ENCODE peak calls at places on chromosomes 6 and 20, in six cellular contexts. W is HepG2, K is K562, E is SK-N-SH, R is H1, T is GM12878. F is an unnamed sample.

GRCh38 chr6:146803601-146804000 is 204.8 kb downstream of the ADGB start:
- DNase-seq in E (no peak), R (no peak), K (peak), T (no peak), W (no peak), F (no peak)

GRCh38 chr6:95094751-95095150 is 482.6 kb upstream of the MANEA start:
- DNase-seq in K (no peak), T (no peak), E (no peak), W (no peak), R (no peak), F (peak)

GRCh38 chr6:10745116-10745515 is 2.5 kb upstream of the TMEM14B start:
- DNase-seq in R (no peak), E (no peak), W (no peak), K (no peak), T (no peak), F (no peak)

GRCh38 chr6:84249724-84250123 is 22.3 kb upstream of the CEP162 start:
- DNase-seq in T (no peak), E (peak), W (no peak), K (no peak), R (no peak), F (no peak)

GRCh38 chr6:32168807-32169206 is 4.4 kb downstream of the EGFL8 start:
- DNase-seq in T (no peak), K (peak), W (no peak), R (no peak), E (no peak), F (no peak)

GRCh38 chr6:132712366-132712765 is 1.5 kb downstream of the VNN1 start:
- DNase-seq in E (no peak), W (no peak), K (no peak), R (no peak), T (no peak), F (no peak)

GRCh38 chr6:140441256-140441655 is 1066.8 kb upstream of the CITED2 start:
- DNase-seq in T (no peak), W (peak), R (peak), K (peak), E (peak), F (no peak)

GRCh38 chr6:71364910-71365542 is 76.4 kb downstream of the OGFRL1 start:
- DNase-seq in K (no peak), W (no peak), R (no peak), T (no peak), E (no peak), F (no peak)

GRCh38 chr6:125789167-125789566 is 1.6 kb upstream of the NCOA7 start:
- DNase-seq in K (peak), R (no peak), W (no peak), T (no peak), E (no peak), F (no peak)

GRCh38 chr6:113825776-113826175 is 31.4 kb upstream of the MARCKS start:
- DNase-seq in K (no peak), E (peak), R (no peak), T (no peak), W (no peak), F (no peak)

GRCh38 chr6:57250348-57250747 is 28.2 kb upstream of the RAB23 start:
- DNase-seq in R (no peak), E (no peak), K (no peak), W (no peak), T (no peak), F (no peak)

GRCh38 chr6:169774347-169774746 is 22.9 kb downstream of the ERMARD start:
- DNase-seq in E (no peak), W (no peak), R (no peak), K (no peak), T (no peak), F (no peak)

GRCh38 chr6:80022803-80023202 is 18.4 kb downstream of the TTK start:
- DNase-seq in R (no peak), W (no peak), E (no peak), K (no peak), T (no peak), F (no peak)

GRCh38 chr6:47094351-47094925 is 52.3 kb upstream of the ADGRF1 start:
- DNase-seq in W (peak), T (no peak), E (no peak), K (no peak), R (no peak), F (no peak)

GRCh38 chr6:142842423-142843261 is 102.3 kb downstream of the HIVEP2 start:
- DNase-seq in T (peak), K (no peak), W (peak), R (no peak), E (peak), F (no peak)

GRCh38 chr6:85920782-85921181 is 278.1 kb upstream of the SYNCRIP start:
- DNase-seq in W (no peak), T (no peak), K (no peak), E (no peak), R (no peak), F (no peak)

GRCh38 chr20:53708129-53708968 is 114.7 kb upstream of the ZNF217 start:
- DNase-seq in K (no peak), W (no peak), E (no peak), T (peak), R (no peak), F (no peak)

GRCh38 chr6:26568601-26569432 is 27.9 kb upstream of the ABT1 start:
- DNase-seq in E (peak), R (peak), K (peak), W (peak), T (peak), F (peak)

GRCh38 chr6:2630891-2631458 is 119.7 kb downstream of the MYLK4 start:
- DNase-seq in E (no peak), K (no peak), W (no peak), T (no peak), R (no peak), F (peak)

GRCh38 chr6:35674594-35674993 is 14.1 kb downstream of the FKBP5 start:
- DNase-seq in E (no peak), R (no peak), W (no peak), K (no peak), T (no peak), F (no peak)

GRCh38 chr6:51743999-51744398 is 343.4 kb downstream of the PKHD1 start:
- DNase-seq in T (no peak), K (no peak), W (no peak), R (no peak), E (no peak), F (no peak)

GRCh38 chr20:41669708-41670263 is 51.6 kb upstream of the CHD6 start:
- DNase-seq in R (no peak), K (peak), W (no peak), T (no peak), E (no peak), F (no peak)

GRCh38 chr6:129475477-129476247 is 234.3 kb downstream of the ARHGAP18 start:
- DNase-seq in W (no peak), T (no peak), R (no peak), E (no peak), K (no peak), F (no peak)

GRCh38 chr6:11605507-11605905 is 68.0 kb downstream of the TMEM170B start:
- DNase-seq in R (no peak), W (no peak), T (no peak), K (no peak), E (no peak), F (no peak)

GRCh38 chr6:133767571-133767970 is 121.3 kb upstream of the TCF21 start:
- DNase-seq in R (no peak), W (no peak), K (no peak), E (no peak), T (no peak), F (no peak)

GRCh38 chr6:101543796-101544195 is 150.3 kb downstream of the GRIK2 start:
- DNase-seq in K (no peak), R (no peak), E (no peak), W (no peak), T (no peak), F (no peak)

GRCh38 chr6:127690092-127690491 is 113.1 kb downstream of the C6orf58 start:
- DNase-seq in T (no peak), W (no peak), E (no peak), R (no peak), K (no peak), F (peak)

GRCh38 chr6:34179106-34179720 is 33.3 kb upstream of the GRM4 start:
- DNase-seq in T (no peak), W (no peak), E (no peak), K (peak), R (no peak), F (no peak)

GRCh38 chr6:34610819-34611477 is 54.8 kb upstream of the SPDEF start:
- DNase-seq in E (no peak), W (peak), T (no peak), R (no peak), K (peak), F (peak)

GRCh38 chr20:62697468-62697912 is 11.1 kb upstream of the NTSR1 start:
- DNase-seq in R (no peak), E (no peak), K (no peak), T (no peak), W (no peak), F (no peak)

GRCh38 chr20:32526125-32526524 is 59.0 kb downstream of the NOL4L start:
- DNase-seq in W (no peak), T (peak), R (no peak), K (no peak), E (no peak), F (no peak)

GRCh38 chr6:151148111-151148510 is 91.7 kb upstream of the AKAP12 start:
- DNase-seq in R (no peak), E (no peak), T (no peak), K (no peak), W (no peak), F (no peak)

GRCh38 chr6:136812174-136812573 is 10.2 kb upstream of the PEX7 start:
- DNase-seq in R (no peak), K (no peak), W (no peak), E (no peak), T (no peak), F (no peak)

GRCh38 chr6:166949533-166950442 is 6.6 kb downstream of the RNASET2 start:
- DNase-seq in E (no peak), R (no peak), T (no peak), K (no peak), W (no peak), F (no peak)

GRCh38 chr6:90584636-90585255 is 2.1 kb downstream of the MAP3K7 start:
- DNase-seq in T (no peak), K (no peak), E (no peak), W (no peak), R (no peak), F (no peak)
- H3K4me3 ChIP-seq in T (peak), K (peak), E (peak), W (peak), R (peak), F (peak)

DNA sequence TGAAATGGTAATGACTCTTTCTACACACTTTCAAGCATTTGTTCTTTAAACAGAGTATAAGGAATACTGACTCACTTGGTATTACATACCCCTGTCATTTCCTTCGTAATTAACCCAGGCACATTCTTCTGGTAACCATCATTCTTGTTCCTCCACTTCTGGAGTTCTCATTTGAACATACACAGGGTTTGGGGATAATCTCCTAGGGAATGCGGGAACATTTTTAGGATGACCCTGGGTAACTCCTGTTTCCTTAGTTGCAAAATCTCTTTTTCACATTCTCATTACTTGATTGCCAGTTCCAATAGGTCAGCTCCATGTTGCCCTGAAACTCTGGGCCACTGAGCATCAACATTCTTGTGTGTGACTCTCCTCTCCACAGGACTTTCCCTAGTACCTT is 51.5 kb upstream of the E2F3 start:
- DNase-seq in W (no peak), R (no peak), K (no peak), T (no peak), E (no peak), F (no peak)
- TF ChIP-seq SIN3A in W (no peak), R (no peak), K (no peak), T (no peak), E (no peak), F (no peak)

DNA sequence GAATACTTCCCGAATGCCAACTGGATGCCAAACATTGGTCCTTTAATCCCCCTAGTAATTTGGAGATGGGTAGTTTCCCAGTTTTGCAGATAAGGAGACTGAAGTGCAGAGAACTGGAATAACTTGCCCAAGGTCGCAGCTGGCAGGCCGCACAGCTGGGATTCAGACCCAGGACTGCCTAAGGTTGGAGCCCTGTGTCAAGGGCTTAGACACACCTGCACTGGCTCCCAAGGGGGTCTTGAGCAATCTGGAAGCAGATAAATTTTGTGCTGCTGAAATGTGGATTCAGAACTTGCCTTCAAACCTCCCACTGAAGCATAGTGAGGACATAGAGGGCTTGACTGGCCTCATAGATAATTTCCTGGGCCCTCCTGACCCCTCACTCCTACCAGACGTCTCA is 30.5 kb downstream of the FOXP4 start:
- DNase-seq in W (no peak), E (no peak), K (no peak), R (no peak), T (no peak), F (no peak)
- H3K9ac ChIP-seq in W (peak), E (no peak), K (peak), R (no peak), T (no peak), F (no peak)

GRCh38 chr20:37522258-37523011 is 1.4 kb downstream of the NNAT start:
- DNase-seq in E (peak), R (peak), K (no peak), W (no peak), T (no peak), F (no peak)

GRCh38 chr20:37524221-37524700 is 3.2 kb downstream of the NNAT start:
- DNase-seq in R (no peak), E (no peak), K (peak), W (no peak), T (no peak), F (no peak)

GRCh38 chr20:37524859-37525708 is 2.6 kb downstream of the BLCAP start:
- DNase-seq in T (no peak), E (no peak), R (no peak), K (no peak), W (no peak), F (no peak)

GRCh38 chr20:37521091-37521771 is at the start of gene NNAT:
- DNase-seq in R (peak), E (peak), T (no peak), W (no peak), K (no peak), F (no peak)

GRCh38 chr20:37523012-37523391 is 2.0 kb downstream of the NNAT start:
- DNase-seq in E (no peak), W (no peak), R (no peak), K (no peak), T (no peak), F (no peak)
- H3K4me3 ChIP-seq in E (no peak), W (no peak), R (peak), K (no peak), T (no peak), F (no peak)

GRCh38 chr20:23776067-23776771 is 25.5 kb upstream of the CST1 start:
- DNase-seq in W (no peak), K (no peak), R (peak), E (no peak), T (no peak), F (no peak)

GRCh38 chr20:23774081-23774480 is 23.3 kb upstream of the CST1 start:
- DNase-seq in E (no peak), T (no peak), K (no peak), W (no peak), R (no peak), F (no peak)

GRCh38 chr20:23773127-23773526 is 22.4 kb upstream of the CST1 start:
- DNase-seq in R (no peak), T (no peak), E (no peak), W (no peak), K (no peak), F (no peak)

GRCh38 chr20:23770384-23770783 is 19.6 kb upstream of the CST1 start:
- DNase-seq in K (no peak), T (no peak), R (no peak), E (no peak), W (no peak), F (no peak)

DNA sequence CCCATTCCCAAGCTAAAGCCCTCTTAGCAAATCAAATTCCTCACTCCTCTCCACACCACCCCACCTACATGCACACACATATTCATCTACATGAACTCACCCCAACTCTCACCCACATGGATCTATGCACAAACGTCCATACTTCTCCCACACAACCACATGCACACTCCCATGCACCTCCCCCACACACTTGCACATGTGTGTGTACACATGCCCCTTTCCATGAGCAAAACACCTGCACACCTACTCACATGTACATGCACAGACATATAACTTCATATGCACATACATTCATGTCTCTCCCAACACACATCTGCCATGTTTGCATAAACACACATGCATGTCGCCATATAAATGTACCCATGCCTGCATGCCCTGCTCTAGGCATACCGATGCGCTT is 22.8 kb upstream of the CST1 start:
- DNase-seq in K (no peak), T (no peak), R (no peak), W (no peak), E (no peak), F (no peak)
- TF ChIP-seq SIN3A in K (no peak), T (no peak), R (no peak), W (no peak), E (no peak), F (no peak)